ENCODE peak calls at places on chromosome 19, in nine cellular contexts. M is ovary; O is mucosa of descending colon; T is HCT116; G is bronchial epithelial cell; K is heart right ventricle; J is effector memory CD4-positive, alpha-beta T cell; B is naive thymus-derived CD4-positive, alpha-beta T cell; N is neural progenitor cell. E is an unnamed sample. For H3K36me3, the result is how much of the 10 kb centered on the place peaks cover.

GRCh38 chr19:23957660-23958281 is 43.1 kb downstream of the ZNF726 start:
- DNase-seq in M (no peak), O (no peak), T (peak), G (peak), K (no peak), J (no peak), B (no peak), N (no peak), E (no peak)

GRCh38 chr19:51422053-51422448 is 4.6 kb upstream of the SIGLEC10 start:
- DNase-seq in M (peak), O (peak), T (peak), G (peak), K (peak), J (peak), B (peak), N (peak), E (peak)

GRCh38 chr19:29521291-29522075 is 4.3 kb upstream of the VSTM2B start:
- DNase-seq in M (no peak), O (peak), T (no peak), G (no peak), K (no peak), J (no peak), B (no peak), N (no peak), E (peak)

GRCh38 chr19:31214086-31214485 is 135.2 kb downstream of the TSHZ3 start:
- DNase-seq in M (no peak), O (peak), T (no peak), G (peak), K (peak), J (peak), B (peak), N (no peak), E (peak)

GRCh38 chr19:413756-414420 is 4.9 kb upstream of the C2CD4C start:
- DNase-seq in M (no peak), O (no peak), T (no peak), G (no peak), K (no peak), J (no peak), B (no peak), N (no peak), E (peak)

GRCh38 chr19:45826934-45827333 is 11.8 kb upstream of the RSPH6A start:
- DNase-seq in M (no peak), O (no peak), T (no peak), G (no peak), K (no peak), J (no peak), B (no peak), N (no peak), E (no peak)

GRCh38 chr19:17052439-17052838 is 22.8 kb downstream of the HAUS8 start:
- DNase-seq in M (peak), O (no peak), T (peak), G (peak), K (peak), J (no peak), B (no peak), N (peak), E (no peak)

GRCh38 chr19:18091217-18091608 is 4.5 kb upstream of the IL12RB1 start:
- DNase-seq in M (no peak), O (peak), T (no peak), G (no peak), K (peak), J (peak), B (peak), N (no peak), E (no peak)

GRCh38 chr19:48400018-48400742 is 6.7 kb downstream of the GRIN2D start:
- DNase-seq in M (no peak), O (peak), T (peak), G (peak), K (peak), J (no peak), B (no peak), N (peak), E (peak)

GRCh38 chr19:29404015-29404414 is 121.8 kb upstream of the VSTM2B start:
- DNase-seq in M (no peak), O (no peak), T (no peak), G (no peak), K (no peak), J (no peak), B (no peak), N (no peak), E (no peak)

GRCh38 chr19:17860331-17860992 is 752 bp downstream of the RPL18A start:
- DNase-seq in M (no peak), O (no peak), T (no peak), G (no peak), K (no peak), J (no peak), B (no peak), N (no peak), E (no peak)

GRCh38 chr19:38210458-38210987 is 13.5 kb downstream of the DPF1 start:
- DNase-seq in M (peak), O (peak), T (no peak), G (no peak), K (peak), J (no peak), B (no peak), N (peak), E (no peak)

GRCh38 chr19:38662508-38663155 is 15.2 kb downstream of the ACTN4 start:
- DNase-seq in M (no peak), O (no peak), T (no peak), G (no peak), K (no peak), J (no peak), B (no peak), N (no peak), E (no peak)

GRCh38 chr19:46839752-46840151 is 10.9 kb downstream of the AP2S1 start:
- DNase-seq in M (no peak), O (peak), T (no peak), G (peak), K (no peak), J (no peak), B (no peak), N (no peak), E (no peak)

GRCh38 chr19:1882089-1882785 is 3.1 kb downstream of the ABHD17A start:
- DNase-seq in M (peak), O (peak), T (no peak), G (no peak), K (no peak), J (peak), B (no peak), N (peak), E (no peak)

GRCh38 chr19:38707512-38708114 is 36.7 kb downstream of the CAPN12 start:
- DNase-seq in M (peak), O (no peak), T (no peak), G (no peak), K (peak), J (no peak), B (no peak), N (no peak), E (no peak)

GRCh38 chr19:55647732-55648656 is at the start of gene CCDC106:
- DNase-seq in M (peak), O (peak), T (no peak), G (no peak), K (peak), J (no peak), B (peak), N (peak), E (peak)

GRCh38 chr19:17475541-17476115 is 5.3 kb downstream of the SLC27A1 start:
- DNase-seq in M (no peak), O (no peak), T (peak), G (peak), K (peak), J (no peak), B (no peak), N (no peak), E (peak)

GRCh38 chr19:1630012-1630411 is 22.4 kb downstream of the TCF3 start:
- DNase-seq in M (no peak), O (no peak), T (no peak), G (no peak), K (no peak), J (no peak), B (no peak), N (no peak), E (no peak)

GRCh38 chr19:37505958-37506386 is 767 bp upstream of the ZNF793 start:
- DNase-seq in M (no peak), O (peak), T (no peak), G (no peak), K (no peak), J (no peak), B (no peak), N (no peak), E (no peak)

GRCh38 chr19:9039728-9040127 is 29.5 kb upstream of the MUC16 start:
- DNase-seq in M (no peak), O (no peak), T (no peak), G (peak), K (no peak), J (no peak), B (no peak), N (no peak), E (no peak)

GRCh38 chr19:17811681-17812080 is 9.6 kb downstream of the INSL3 start:
- DNase-seq in M (no peak), O (no peak), T (no peak), G (no peak), K (no peak), J (no peak), B (no peak), N (no peak), E (no peak)

GRCh38 chr19:52176574-52176973 is 5.2 kb upstream of the ZNF836 start:
- DNase-seq in M (no peak), O (no peak), T (no peak), G (no peak), K (no peak), J (no peak), B (no peak), N (peak), E (no peak)

GRCh38 chr19:42229263-42229854 is 9.2 kb downstream of the ZNF526 start:
- DNase-seq in M (no peak), O (no peak), T (no peak), G (no peak), K (no peak), J (no peak), B (no peak), N (no peak), E (no peak)

GRCh38 chr19:38658462-38659306 is 11.2 kb downstream of the ACTN4 start:
- DNase-seq in M (peak), O (peak), T (peak), G (peak), K (peak), J (no peak), B (no peak), N (no peak), E (no peak)

GRCh38 chr19:58218899-58219298 is 9.8 kb upstream of the ZNF544 start:
- DNase-seq in M (no peak), O (no peak), T (peak), G (no peak), K (no peak), J (no peak), B (no peak), N (peak), E (no peak)

GRCh38 chr19:47081095-47081494 is 32.5 kb downstream of the ZC3H4 start:
- DNase-seq in M (no peak), O (no peak), T (no peak), G (no peak), K (no peak), J (no peak), B (no peak), N (no peak), E (no peak)

GRCh38 chr19:2371656-2372055 is 11.6 kb downstream of the TMPRSS9 start:
- DNase-seq in M (no peak), O (no peak), T (no peak), G (no peak), K (no peak), J (no peak), B (no peak), N (no peak), E (no peak)

GRCh38 chr19:16045171-16045570 is 31.1 kb upstream of the TPM4 start:
- DNase-seq in M (no peak), O (no peak), T (no peak), G (no peak), K (no peak), J (no peak), B (no peak), N (no peak), E (no peak)

GRCh38 chr19:21434967-21435544 is 38.1 kb downstream of the ZNF493 start:
- DNase-seq in M (no peak), O (no peak), T (no peak), G (no peak), K (no peak), J (no peak), B (no peak), N (no peak), E (no peak)

GRCh38 chr19:42508892-42509444 is 19.3 kb downstream of the CEACAM1 start:
- DNase-seq in M (no peak), O (no peak), T (no peak), G (no peak), K (no peak), J (no peak), B (no peak), N (no peak), E (no peak)

GRCh38 chr19:1845642-1846041 is 2.6 kb downstream of the REXO1 start:
- DNase-seq in M (no peak), O (peak), T (no peak), G (no peak), K (no peak), J (no peak), B (no peak), N (no peak), E (no peak)

GRCh38 chr19:37933965-37934364 is 27.0 kb downstream of the SIPA1L3 start:
- DNase-seq in M (no peak), O (no peak), T (no peak), G (peak), K (peak), J (no peak), B (no peak), N (no peak), E (no peak)

GRCh38 chr19:55484571-55485438 is at the start of gene NAT14:
- DNase-seq in M (peak), O (peak), T (no peak), G (no peak), K (peak), J (peak), B (peak), N (peak), E (peak)

GRCh38 chr19:34639491-34640085 is 37.4 kb downstream of the SCGB2B2 start:
- DNase-seq in M (peak), O (no peak), T (peak), G (peak), K (peak), J (peak), B (no peak), N (peak), E (peak)

GRCh38 chr19:49616945-49617344 is 23.0 kb downstream of the RRAS start:
- DNase-seq in M (no peak), O (no peak), T (no peak), G (no peak), K (no peak), J (no peak), B (no peak), N (no peak), E (no peak)
- H3K36me3 ChIP-seq in M (under half), O (under half), T (under half), G (under half), K (under half), J (half or more), B (under half), N (under half), E (under half)

DNA sequence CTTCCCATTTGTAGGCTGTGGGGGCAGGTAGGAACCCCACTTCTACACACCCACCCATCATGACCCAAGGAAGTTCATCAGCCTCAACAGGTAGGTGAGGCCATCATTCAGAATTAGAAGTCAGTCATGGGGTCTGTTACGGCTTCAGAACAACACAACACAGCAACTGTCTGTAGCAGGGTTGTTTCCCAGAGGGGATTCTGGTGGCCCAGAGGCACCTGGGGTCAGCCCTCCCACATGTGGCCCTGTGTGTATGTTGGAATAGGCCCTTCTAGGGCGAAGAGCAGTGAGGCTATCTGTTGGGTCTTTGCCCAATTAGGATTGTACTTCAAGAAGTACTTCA is 3.4 kb downstream of the IGFLR1 start:
- DNase-seq in M (no peak), O (no peak), T (no peak), G (no peak), K (no peak), J (no peak), B (no peak), N (no peak), E (no peak)
- H3K36me3 ChIP-seq in M (under half), O (under half), T (under half), G (under half), K (under half), J (under half), B (under half), N (under half), E (under half)

GRCh38 chr19:7867092-7867844 is 6.9 kb downstream of the PRR36 start:
- DNase-seq in M (peak), O (no peak), T (no peak), G (no peak), K (no peak), J (no peak), B (no peak), N (no peak), E (no peak)
- H3K36me3 ChIP-seq in M (under half), O (under half), T (under half), G (under half), K (under half), J (under half), B (under half), N (under half), E (under half)

DNA sequence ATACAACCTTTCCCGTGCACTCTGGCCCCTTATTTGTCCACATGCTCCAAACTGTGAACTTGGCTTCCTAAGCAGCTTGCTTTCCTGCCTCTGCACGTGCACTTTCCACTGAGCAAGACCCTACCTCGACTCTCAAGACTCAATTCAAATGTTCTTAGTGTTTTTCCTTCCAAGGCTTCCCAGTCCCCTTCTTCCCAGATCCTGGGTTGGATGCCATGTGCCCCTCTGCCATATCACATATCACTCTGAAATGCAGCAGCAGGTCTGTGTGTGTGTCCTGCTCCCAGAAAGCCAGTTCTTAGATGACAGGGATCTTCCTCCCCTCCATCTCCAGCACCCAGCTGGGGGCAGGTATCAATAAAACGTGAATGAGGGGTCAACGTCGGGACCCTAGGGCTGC is 3.0 kb downstream of the ZNF557 start:
- DNase-seq in M (no peak), O (no peak), T (no peak), G (no peak), K (no peak), J (no peak), B (no peak), N (no peak), E (no peak)
- H3K36me3 ChIP-seq in M (under half), O (under half), T (under half), G (under half), K (half or more), J (half or more), B (under half), N (under half), E (under half)

DNA sequence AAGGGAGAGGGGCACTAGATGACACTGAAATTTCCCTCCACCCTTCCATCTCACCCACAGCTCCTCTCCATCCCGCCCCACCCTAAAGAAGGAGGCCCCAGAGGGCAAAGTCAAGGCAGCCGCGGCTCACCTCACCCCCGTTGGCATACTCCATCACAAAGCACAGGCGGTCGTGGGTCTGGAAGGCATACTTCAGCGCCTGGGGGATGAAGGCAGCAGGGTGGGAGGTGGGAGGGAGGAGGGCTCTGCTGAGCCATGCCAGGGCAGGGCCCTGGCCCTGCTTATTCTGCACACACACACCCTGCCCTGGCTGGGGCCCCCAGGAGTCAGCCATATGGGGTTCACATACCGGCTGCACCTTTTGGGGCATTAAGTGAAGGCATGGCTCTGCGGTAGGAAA is 12.3 kb upstream of the CCNP start:
- DNase-seq in M (no peak), O (no peak), T (no peak), G (no peak), K (no peak), J (no peak), B (no peak), N (no peak), E (no peak)
- H3K36me3 ChIP-seq in M (under half), O (under half), T (under half), G (under half), K (under half), J (half or more), B (under half), N (under half), E (under half)

DNA sequence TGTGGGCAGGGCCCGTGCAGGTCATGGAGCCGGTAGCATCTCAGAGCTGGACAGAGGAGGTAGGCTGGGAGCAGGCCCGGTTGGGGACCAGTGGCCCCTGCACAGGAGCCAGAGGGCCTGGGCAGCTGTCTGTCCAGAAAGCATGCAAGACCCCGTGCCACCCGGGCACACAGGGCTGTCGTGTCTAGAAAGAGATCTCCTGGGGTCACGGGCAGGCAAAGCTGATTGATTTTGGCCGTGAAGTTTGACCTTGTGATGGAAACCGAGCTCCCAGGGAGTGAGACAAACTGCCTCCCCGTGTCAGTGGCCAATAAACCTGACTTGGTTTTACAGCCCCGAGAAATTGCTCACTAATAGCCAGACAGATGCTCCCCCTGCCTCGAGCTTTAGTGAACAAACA is 98.8 kb downstream of the KDM4B start:
- DNase-seq in M (no peak), O (no peak), T (no peak), G (no peak), K (no peak), J (no peak), B (no peak), N (no peak), E (no peak)
- H3K36me3 ChIP-seq in M (under half), O (under half), T (under half), G (under half), K (under half), J (under half), B (under half), N (under half), E (under half)

GRCh38 chr19:54154603-54155345 is 4.7 kb downstream of the LENG1 start:
- DNase-seq in M (no peak), O (peak), T (no peak), G (no peak), K (no peak), J (no peak), B (no peak), N (no peak), E (no peak)

GRCh38 chr19:54153731-54154326 is 5.7 kb downstream of the LENG1 start:
- DNase-seq in M (no peak), O (no peak), T (no peak), G (no peak), K (no peak), J (no peak), B (no peak), N (no peak), E (no peak)

GRCh38 chr19:54152878-54153524 is 6.5 kb downstream of the LENG1 start:
- DNase-seq in M (no peak), O (no peak), T (no peak), G (no peak), K (no peak), J (no peak), B (no peak), N (no peak), E (no peak)

GRCh38 chr19:54151362-54152035 is 8.0 kb downstream of the LENG1 start:
- DNase-seq in M (no peak), O (no peak), T (no peak), G (no peak), K (no peak), J (no peak), B (no peak), N (no peak), E (no peak)

GRCh38 chr19:54152267-54152666 is 7.3 kb downstream of the LENG1 start:
- DNase-seq in M (no peak), O (no peak), T (no peak), G (no peak), K (no peak), J (no peak), B (no peak), N (no peak), E (no peak)
- H3K36me3 ChIP-seq in M (under half), O (under half), T (half or more), G (half or more), K (under half), J (half or more), B (under half), N (under half), E (under half)

DNA sequence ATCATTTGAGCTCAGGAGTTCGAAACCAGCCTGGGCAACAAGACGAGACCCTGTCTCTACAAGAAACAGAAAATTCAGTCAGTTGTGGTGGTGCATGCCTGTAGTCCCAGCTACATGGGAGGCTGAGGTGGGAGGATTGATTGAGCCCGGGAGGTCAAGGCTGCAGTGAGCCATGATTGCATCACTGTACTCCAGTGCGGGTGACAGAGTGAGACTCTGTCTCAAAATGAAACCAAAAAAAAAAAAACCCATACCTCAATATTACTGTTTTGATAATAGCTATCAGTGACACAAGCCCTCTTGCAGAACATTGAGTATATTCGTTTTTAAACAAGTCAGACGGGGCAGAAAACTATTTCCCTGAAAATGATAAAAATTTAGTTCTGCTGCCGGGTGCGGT is 16.2 kb downstream of the ZNF791 start:
- DNase-seq in M (no peak), O (no peak), T (no peak), G (no peak), K (no peak), J (no peak), B (no peak), N (no peak), E (no peak)
- H3K36me3 ChIP-seq in M (under half), O (under half), T (half or more), G (under half), K (half or more), J (half or more), B (under half), N (half or more), E (under half)

GRCh38 chr19:14411161-14411560 is 8.0 kb downstream of the DDX39A start:
- DNase-seq in M (no peak), O (no peak), T (no peak), G (no peak), K (no peak), J (no peak), B (no peak), N (no peak), E (no peak)
- H3K36me3 ChIP-seq in M (under half), O (under half), T (half or more), G (under half), K (under half), J (half or more), B (under half), N (under half), E (under half)